ENCODE peak calls at places on chromosomes 12 and 14, in four cellular contexts. One of them, this sample, is unnamed.

GRCh38 chr14:105748204-105748578 is 221.8 kb downstream of the TMEM121 start:
- DNase-seq in breast epithelium: peak
- DNase-seq in stomach: no peak
- DNase-seq in body of pancreas: peak
- DNase-seq in this sample: no peak

GRCh38 chr14:63050694-63051093 is 5.4 kb upstream of the KCNH5 start:
- DNase-seq in body of pancreas: no peak
- DNase-seq in stomach: no peak
- DNase-seq in breast epithelium: no peak
- DNase-seq in this sample: no peak

GRCh38 chr14:105685003-105685402 is 158.6 kb downstream of the TMEM121 start:
- DNase-seq in stomach: no peak
- DNase-seq in body of pancreas: no peak
- DNase-seq in breast epithelium: no peak
- DNase-seq in this sample: no peak

GRCh38 chr14:100150932-100151587 is 8.4 kb downstream of the DEGS2 start:
- DNase-seq in body of pancreas: no peak
- DNase-seq in breast epithelium: no peak
- DNase-seq in stomach: no peak
- DNase-seq in this sample: no peak

GRCh38 chr14:54364555-54365415 is 32.0 kb upstream of the CDKN3 start:
- DNase-seq in stomach: no peak
- DNase-seq in breast epithelium: peak
- DNase-seq in body of pancreas: no peak
- DNase-seq in this sample: peak

GRCh38 chr12:10982244-10982643 is 4.5 kb downstream of the TAS2R50 start:
- DNase-seq in body of pancreas: no peak
- DNase-seq in stomach: no peak
- DNase-seq in breast epithelium: no peak
- DNase-seq in this sample: no peak

GRCh38 chr12:47781479-47782371 is 8.7 kb downstream of the SLC48A1 start:
- DNase-seq in breast epithelium: peak
- DNase-seq in body of pancreas: no peak
- DNase-seq in stomach: no peak
- DNase-seq in this sample: no peak

GRCh38 chr12:67068773-67069450 is 200.2 kb upstream of the CAND1 start:
- DNase-seq in breast epithelium: no peak
- DNase-seq in stomach: peak
- DNase-seq in body of pancreas: peak
- DNase-seq in this sample: peak

DNA sequence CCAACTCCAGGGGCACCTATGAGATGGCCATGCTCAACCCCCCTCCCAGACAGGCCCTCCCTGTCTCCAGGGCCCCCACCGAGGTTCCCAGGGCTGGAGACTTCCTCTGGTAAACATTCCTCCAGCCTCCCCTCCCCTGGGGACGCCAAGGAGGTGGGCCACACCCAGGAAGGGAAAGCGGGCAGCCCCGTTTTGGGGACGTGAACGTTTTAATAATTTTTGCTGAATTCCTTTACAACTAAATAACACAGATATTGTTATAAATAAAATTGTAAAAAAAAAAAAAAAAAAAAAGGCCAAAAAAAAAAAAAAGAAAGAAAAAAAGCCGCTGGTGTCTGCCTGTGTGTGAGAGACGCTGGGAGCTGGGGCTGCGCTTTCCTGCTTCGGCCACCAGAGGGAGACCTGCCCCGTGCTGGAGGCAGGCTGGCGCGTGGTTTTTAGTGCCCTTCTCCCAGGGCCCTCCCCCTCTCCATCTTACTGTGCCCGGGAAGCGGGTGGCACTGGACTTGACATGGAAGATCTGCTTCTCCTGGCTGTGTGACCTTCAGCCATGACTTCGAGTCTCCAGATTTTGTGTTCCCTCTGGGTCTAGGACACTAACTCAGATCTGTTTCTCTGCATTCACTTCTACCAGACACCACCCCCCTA is 3.4 kb upstream of the NXPH4 start:
- DNase-seq in stomach: peak
- DNase-seq in breast epithelium: peak
- DNase-seq in body of pancreas: peak
- DNase-seq in this sample: peak
- H3K27ac ChIP-seq in stomach: no peak
- H3K27ac ChIP-seq in breast epithelium: peak
- H3K27ac ChIP-seq in body of pancreas: no peak
- H3K27ac ChIP-seq in this sample: no peak

GRCh38 chr14:94483071-94483451 is 7.1 kb upstream of the SERPINA9 start:
- DNase-seq in body of pancreas: no peak
- DNase-seq in breast epithelium: no peak
- DNase-seq in stomach: no peak
- DNase-seq in this sample: no peak
- TF ChIP-seq POLR2A in body of pancreas: no peak
- TF ChIP-seq POLR2A in breast epithelium: no peak
- TF ChIP-seq POLR2A in stomach: no peak
- TF ChIP-seq POLR2A in this sample: no peak

GRCh38 chr12:59040043-59040442 is 119.7 kb upstream of the LRIG3 start:
- DNase-seq in breast epithelium: no peak
- DNase-seq in stomach: no peak
- DNase-seq in body of pancreas: no peak
- DNase-seq in this sample: no peak
- H3K27ac ChIP-seq in breast epithelium: peak
- H3K27ac ChIP-seq in stomach: peak
- H3K27ac ChIP-seq in body of pancreas: no peak
- H3K27ac ChIP-seq in this sample: no peak

DNA sequence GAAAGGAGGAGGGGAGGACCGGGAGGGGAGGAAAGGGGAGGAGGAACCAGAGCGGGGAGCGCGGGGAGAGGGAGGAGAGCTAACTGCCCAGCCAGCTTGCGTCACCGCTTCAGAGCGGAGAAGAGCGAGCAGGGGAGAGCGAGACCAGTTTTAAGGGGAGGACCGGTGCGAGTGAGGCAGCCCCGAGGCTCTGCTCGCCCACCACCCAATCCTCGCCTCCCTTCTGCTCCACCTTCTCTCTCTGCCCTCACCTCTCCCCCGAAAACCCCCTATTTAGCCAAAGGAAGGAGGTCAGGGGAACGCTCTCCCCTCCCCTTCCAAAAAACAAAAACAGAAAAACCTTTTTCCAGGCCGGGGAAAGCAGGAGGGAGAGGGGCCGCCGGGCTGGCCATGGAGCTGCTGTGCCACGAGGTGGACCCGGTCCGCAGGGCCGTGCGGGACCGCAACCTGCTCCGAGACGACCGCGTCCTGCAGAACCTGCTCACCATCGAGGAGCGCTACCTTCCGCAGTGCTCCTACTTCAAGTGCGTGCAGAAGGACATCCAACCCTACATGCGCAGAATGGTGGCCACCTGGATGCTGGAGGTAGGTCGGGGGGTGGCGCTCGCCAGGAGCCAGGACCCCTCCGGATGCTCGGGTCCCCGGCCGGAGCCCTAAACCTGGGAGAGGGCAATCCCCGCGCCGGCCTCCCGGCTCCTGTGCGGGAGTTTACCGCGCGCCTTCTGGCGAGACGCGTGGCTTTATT is at the start of gene CCND2:
- DNase-seq in breast epithelium: peak
- DNase-seq in body of pancreas: peak
- DNase-seq in stomach: peak
- DNase-seq in this sample: peak
- TF ChIP-seq POLR2A in breast epithelium: peak
- TF ChIP-seq POLR2A in body of pancreas: peak
- TF ChIP-seq POLR2A in stomach: no peak
- TF ChIP-seq POLR2A in this sample: peak

DNA sequence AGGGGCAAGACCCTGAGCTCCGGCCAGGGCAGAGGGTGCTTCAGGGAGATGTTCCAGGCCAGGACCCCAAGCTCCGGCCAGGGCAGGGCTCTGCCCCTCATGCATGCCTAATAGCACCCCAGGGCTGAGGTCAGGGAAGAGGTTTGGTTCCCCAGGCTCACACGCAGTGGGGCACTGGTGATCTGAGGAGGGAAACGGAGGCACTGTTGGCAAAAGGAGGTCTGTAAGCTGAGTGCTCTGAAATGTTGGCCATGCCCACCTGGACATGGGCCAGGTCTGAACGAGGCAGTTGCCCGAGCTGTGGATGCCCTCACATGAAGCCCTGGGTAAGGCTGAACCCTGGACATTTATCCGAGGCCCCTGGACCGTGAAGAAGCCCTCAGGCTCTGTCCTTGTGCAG is 66.6 kb downstream of the ADGRD1 start:
- DNase-seq in stomach: no peak
- DNase-seq in breast epithelium: no peak
- DNase-seq in body of pancreas: no peak
- DNase-seq in this sample: peak
- H3K27ac ChIP-seq in stomach: no peak
- H3K27ac ChIP-seq in breast epithelium: no peak
- H3K27ac ChIP-seq in body of pancreas: no peak
- H3K27ac ChIP-seq in this sample: peak